ENCODE peak calls at places on chromosomes 6 and 20, in eight cellular contexts. C, J, N, U, S, H, D and P are unnamed samples.

GRCh38 chr6:11710221-11710836 is 68.3 kb downstream of the ADTRP start:
- DNase-seq in C (no peak), J (no peak), N (no peak), U (no peak), S (no peak), H (peak; percentile 13), D (peak; percentile 62), P (no peak)

GRCh38 chr20:11247943-11248475 is 574.2 kb upstream of the JAG1 start:
- DNase-seq in C (no peak), J (no peak), N (no peak), U (no peak), S (no peak), H (no peak), D (no peak), P (no peak)

GRCh38 chr6:153312633-153313032 is 181.6 kb upstream of the RGS17 start:
- DNase-seq in C (peak; percentile 73), J (peak; percentile 52), N (peak; percentile 78), U (peak; percentile 37), S (peak; percentile 67), H (peak; percentile 86), D (peak; percentile 22), P (no peak)

GRCh38 chr6:46734867-46735719 is at the start of gene PLA2G7:
- DNase-seq in C (no peak), J (peak; percentile 32), N (no peak), U (peak; percentile 24), S (no peak), H (peak; percentile 58), D (no peak), P (peak; percentile 60)

GRCh38 chr6:158043586-158044524 is 62.2 kb downstream of the SYNJ2 start:
- DNase-seq in C (peak; percentile 50), J (peak; percentile 32), N (no peak), U (no peak), S (no peak), H (no peak), D (no peak), P (no peak)

GRCh38 chr6:111992851-111993250 is 61.1 kb upstream of the CCN6 start:
- DNase-seq in C (no peak), J (no peak), N (no peak), U (no peak), S (peak; percentile 41), H (peak; percentile 70), D (peak; percentile 32), P (no peak)

GRCh38 chr20:31569163-31570020 is 35.7 kb upstream of the ID1 start:
- DNase-seq in C (peak; percentile 31), J (peak; percentile 80), N (peak; percentile 67), U (peak; percentile 89), S (peak; percentile 12), H (peak; percentile 74), D (no peak), P (peak; percentile 85)

GRCh38 chr6:128519931-128520435 is 416 bp downstream of the PTPRK start:
- DNase-seq in C (no peak), J (no peak), N (no peak), U (no peak), S (no peak), H (peak; percentile 79), D (peak; percentile 20), P (no peak)

GRCh38 chr6:125191916-125192609 is 38.5 kb downstream of the TPD52L1 start:
- DNase-seq in C (peak; percentile 89), J (peak; percentile 81), N (peak; percentile 88), U (peak; percentile 66), S (peak; percentile 87), H (peak; percentile 80), D (peak; percentile 53), P (peak; percentile 41)

GRCh38 chr6:151292974-151293373 is 53.2 kb downstream of the AKAP12 start:
- DNase-seq in C (no peak), J (no peak), N (peak; percentile 79), U (no peak), S (no peak), H (no peak), D (no peak), P (no peak)

GRCh38 chr6:33981861-33982260 is 164.0 kb downstream of the GRM4 start:
- DNase-seq in C (no peak), J (no peak), N (no peak), U (no peak), S (no peak), H (no peak), D (no peak), P (no peak)

GRCh38 chr6:15443119-15443518 is 197.2 kb downstream of the JARID2 start:
- DNase-seq in C (no peak), J (no peak), N (peak; percentile 83), U (no peak), S (peak; percentile 66), H (peak; percentile 71), D (no peak), P (no peak)

GRCh38 chr6:75402296-75402695 is 91.3 kb downstream of the FILIP1 start:
- DNase-seq in C (no peak), J (no peak), N (peak; percentile 33), U (no peak), S (no peak), H (peak; percentile 75), D (no peak), P (no peak)